ENCODE peak calls at places on chromosome 1, in six cellular contexts. I is effector memory CD4-positive, alpha-beta T cell; C is gastrocnemius medialis; B is left ventricle myocardium inferior; L is endodermal cell; D is fibroblast of lung. X is an unnamed sample.

GRCh38 chr1:114152211-114153050 is 1.2 kb downstream of the SYT6 start:
- DNase-seq in I (no peak), C (no peak), B (peak; percentile 33), L (peak; percentile 82), D (peak; percentile 37), X (no peak)

GRCh38 chr1:109136766-109137165 is 22.9 kb downstream of the ELAPOR1 start:
- DNase-seq in I (no peak), C (no peak), B (no peak), L (no peak), D (no peak), X (no peak)

GRCh38 chr1:144101397-144102050 is 129.7 kb upstream of the FAM72C start:
- DNase-seq in I (peak; percentile 5), C (peak; percentile 26), B (peak; percentile 26), L (no peak), D (no peak), X (peak; percentile 7)

GRCh38 chr1:231690072-231690471 is 63.5 kb downstream of the DISC1 start:
- DNase-seq in I (no peak), C (no peak), B (no peak), L (no peak), D (no peak), X (no peak)

GRCh38 chr1:209406111-209406654 is 177.3 kb upstream of the CAMK1G start:
- DNase-seq in I (no peak), C (no peak), B (no peak), L (no peak), D (peak; percentile 65), X (no peak)

GRCh38 chr1:146012703-146013565 is 8.6 kb downstream of the HJV start:
- DNase-seq in I (peak; percentile 46), C (no peak), B (no peak), L (peak; percentile 68), D (peak; percentile 87), X (no peak)

GRCh38 chr1:93749894-93750301 is 68.3 kb upstream of the BCAR3 start:
- DNase-seq in I (no peak), C (no peak), B (no peak), L (peak; percentile 78), D (no peak), X (no peak)

GRCh38 chr1:183580281-183580682 is 10.0 kb downstream of the NCF2 start:
- DNase-seq in I (no peak), C (peak; percentile 36), B (no peak), L (peak; percentile 87), D (no peak), X (no peak)

GRCh38 chr1:198669023-198669698 is 30.3 kb downstream of the PTPRC start:
- DNase-seq in I (no peak), C (no peak), B (no peak), L (no peak), D (peak; percentile 98), X (no peak)

GRCh38 chr1:160081261-160081936 is at the start of gene KCNJ9:
- DNase-seq in I (no peak), C (no peak), B (no peak), L (peak; percentile 71), D (peak; percentile 37), X (no peak)

GRCh38 chr1:200923607-200924006 is 28.9 kb downstream of the INAVA start:
- DNase-seq in I (no peak), C (no peak), B (no peak), L (no peak), D (peak; percentile 9), X (no peak)

GRCh38 chr1:220551718-220552117 is 23.8 kb downstream of the MARK1 start:
- DNase-seq in I (no peak), C (no peak), B (no peak), L (no peak), D (no peak), X (no peak)

GRCh38 chr1:44962729-44963128 is 23.7 kb downstream of the EIF2B3 start:
- DNase-seq in I (no peak), C (no peak), B (no peak), L (no peak), D (no peak), X (no peak)

GRCh38 chr1:90959352-90960206 is 62.3 kb downstream of the ZNF644 start:
- DNase-seq in I (no peak), C (no peak), B (no peak), L (no peak), D (peak; percentile 57), X (no peak)

GRCh38 chr1:90955769-90956168 is 66.1 kb downstream of the ZNF644 start:
- DNase-seq in I (no peak), C (no peak), B (no peak), L (no peak), D (no peak), X (no peak)

GRCh38 chr1:90952906-90953305 is 68.9 kb downstream of the ZNF644 start:
- DNase-seq in I (no peak), C (no peak), B (no peak), L (no peak), D (no peak), X (no peak)

GRCh38 chr1:90963236-90963635 is 58.6 kb downstream of the ZNF644 start:
- DNase-seq in I (no peak), C (no peak), B (no peak), L (no peak), D (no peak), X (no peak)

DNA sequence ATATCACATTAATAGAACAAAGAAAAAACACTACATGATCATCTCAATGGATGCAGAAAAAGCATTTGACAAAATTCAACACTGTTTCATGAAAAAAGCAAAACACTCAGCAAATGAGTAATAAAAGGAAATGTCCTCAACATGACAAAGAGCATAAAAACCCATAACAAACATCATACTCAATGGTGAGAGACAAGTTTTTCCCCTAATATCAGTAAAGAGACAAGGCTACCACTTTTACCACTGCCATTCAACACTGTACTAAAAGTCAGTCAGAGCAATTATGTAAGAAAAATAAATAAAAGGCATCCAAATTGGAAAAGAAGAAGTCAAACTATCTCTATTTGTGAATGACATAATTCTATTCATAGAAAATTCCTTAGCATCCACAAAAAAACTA is 64.3 kb downstream of the ZNF644 start:
- DNase-seq in I (no peak), C (no peak), B (no peak), L (no peak), D (no peak), X (no peak)
- H3K9me3 ChIP-seq in I (no peaks in the 10 kb centered on the region), C (no peaks in the 10 kb centered on the region), B (no peaks in the 10 kb centered on the region), L (peaks cover 16% of the 10 kb centered on the region), D (no peaks in the 10 kb centered on the region), X (no peaks in the 10 kb centered on the region)

DNA sequence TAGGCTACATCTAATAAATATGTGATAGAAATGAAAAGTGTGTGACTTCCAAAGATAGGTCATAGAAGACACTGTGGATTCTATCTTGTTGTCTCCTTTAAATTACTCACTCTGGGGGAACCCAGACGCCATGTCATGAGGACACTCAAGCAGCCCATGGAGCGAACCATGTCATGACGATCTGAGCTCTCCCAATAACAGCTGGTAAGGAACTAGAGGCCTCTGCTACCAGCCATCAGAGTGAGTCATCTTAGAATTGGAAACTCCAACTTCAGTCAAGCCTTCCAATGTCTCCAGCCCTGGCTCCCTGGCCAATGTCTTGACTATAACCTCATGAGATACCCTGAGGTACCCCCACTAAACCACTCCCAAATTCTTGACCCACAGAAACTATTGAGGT is 6.3 kb downstream of the COA7 start:
- DNase-seq in I (no peak), C (no peak), B (no peak), L (no peak), D (no peak), X (no peak)
- H3K27me3 ChIP-seq in I (no peaks in the 10 kb centered on the region), C (no peaks in the 10 kb centered on the region), B (no peaks in the 10 kb centered on the region), L (no peaks in the 10 kb centered on the region), D (no peaks in the 10 kb centered on the region), X (no peaks in the 10 kb centered on the region)

GRCh38 chr1:16137890-16138467 is 17.9 kb downstream of the EPHA2 start:
- DNase-seq in I (no peak), C (no peak), B (no peak), L (no peak), D (no peak), X (no peak)

GRCh38 chr1:16141573-16142336 is 14.1 kb downstream of the EPHA2 start:
- DNase-seq in I (no peak), C (no peak), B (no peak), L (no peak), D (peak; percentile 39), X (no peak)

GRCh38 chr1:16140068-16140596 is 15.7 kb downstream of the EPHA2 start:
- DNase-seq in I (no peak), C (no peak), B (no peak), L (no peak), D (no peak), X (no peak)

GRCh38 chr1:16139473-16139962 is 16.4 kb downstream of the EPHA2 start:
- DNase-seq in I (no peak), C (no peak), B (no peak), L (no peak), D (peak; percentile 95), X (no peak)

DNA sequence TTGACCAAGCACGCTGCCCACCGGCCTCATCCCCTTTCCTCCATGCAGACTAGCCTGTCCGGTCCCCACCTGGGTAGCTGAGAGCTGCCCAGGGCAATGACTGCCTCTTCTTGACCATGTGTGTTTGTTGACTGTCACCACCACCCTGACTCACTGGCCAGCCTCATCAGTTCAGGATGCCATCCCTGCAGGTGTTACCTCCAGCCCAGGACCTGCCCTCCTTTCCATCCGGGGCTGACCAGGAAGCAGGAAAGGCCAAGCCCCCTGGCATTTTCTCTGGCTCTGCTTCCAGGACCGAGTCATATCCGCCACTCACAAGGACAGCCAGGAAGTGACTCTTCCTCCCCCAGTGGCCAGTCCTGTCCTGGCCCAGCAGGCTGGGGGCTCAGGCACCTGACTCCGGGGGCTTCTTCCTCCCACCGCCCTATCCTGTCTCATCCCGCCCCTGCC is 17.1 kb downstream of the EPHA2 start:
- DNase-seq in I (no peak), C (no peak), B (no peak), L (no peak), D (peak; percentile 35), X (no peak)
- H3K27ac ChIP-seq in I (no peak overlapping the region), C (peak overlapping the region; percentile 45), B (peak overlapping the region; percentile 90), L (no peak overlapping the region), D (peak overlapping the region; percentile 15), X (peak overlapping the region; percentile 30)

DNA sequence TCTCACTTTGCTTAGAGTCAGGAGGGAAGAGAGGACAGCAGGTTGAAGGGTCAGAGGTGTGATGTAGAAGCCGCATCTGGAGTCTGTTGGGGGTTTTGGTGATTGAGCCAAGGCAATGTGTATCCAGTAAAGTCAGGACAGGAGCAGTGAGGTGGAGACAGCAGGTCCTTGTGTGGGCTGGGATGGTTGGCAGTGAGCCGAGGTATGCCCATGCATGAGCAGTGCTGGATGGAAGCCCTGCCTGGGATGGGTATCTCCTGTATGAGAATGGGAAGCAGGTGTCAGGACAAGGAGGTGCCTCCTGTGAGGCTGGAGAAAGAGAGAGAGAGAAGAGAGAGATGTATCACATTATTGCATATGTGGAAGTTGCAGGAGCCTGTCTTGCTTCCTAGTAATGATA is 90.0 kb downstream of the OBSCN start:
- DNase-seq in I (no peak), C (no peak), B (peak; percentile 15), L (no peak), D (no peak), X (no peak)
- H3K9me3 ChIP-seq in I (peaks cover 8% of the 10 kb centered on the region), C (no peaks in the 10 kb centered on the region), B (peaks cover 28% of the 10 kb centered on the region), L (peaks cover 67% of the 10 kb centered on the region), D (no peaks in the 10 kb centered on the region), X (peaks cover 12% of the 10 kb centered on the region)

GRCh38 chr1:75133754-75134655 is at the start of gene LHX8:
- DNase-seq in I (no peak), C (no peak), B (no peak), L (peak; percentile 81), D (peak; percentile 9), X (no peak)
- H3K27me3 ChIP-seq in I (peaks cover 17% of the 10 kb centered on the region), C (peaks cover 95% of the 10 kb centered on the region), B (peaks cover 100% of the 10 kb centered on the region), L (peaks cover 100% of the 10 kb centered on the region), D (peaks cover 66% of the 10 kb centered on the region), X (peaks cover 17% of the 10 kb centered on the region)

DNA sequence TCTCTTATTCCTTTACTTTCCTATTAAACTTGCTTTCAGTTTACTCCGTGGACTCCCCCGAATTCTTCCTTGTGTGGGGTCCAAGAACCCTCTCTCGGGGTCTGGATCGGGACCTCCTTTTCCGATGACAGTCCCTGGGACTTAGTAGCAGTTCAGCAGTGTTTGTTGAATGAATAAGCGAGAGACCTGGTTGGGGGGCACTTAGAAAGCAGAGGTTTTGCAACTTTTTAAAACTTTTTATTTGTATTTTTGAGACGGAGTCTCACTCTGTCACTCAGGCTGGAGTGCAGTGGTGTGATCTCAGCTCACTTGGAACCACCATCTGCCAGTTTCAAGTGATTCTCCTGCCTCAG is 2.1 kb upstream of the ANKRD65 start:
- DNase-seq in I (no peak), C (no peak), B (no peak), L (no peak), D (no peak), X (no peak)
- H3K27ac ChIP-seq in I (no peak overlapping the region), C (no peak overlapping the region), B (no peak overlapping the region), L (no peak overlapping the region), D (no peak overlapping the region), X (no peak overlapping the region)

X was measured in thoracic aorta.